ENCODE peak calls at places on chromosomes 5 and 9, in four cellular contexts. Q is astrocyte of the cerebellum, B is hepatocyte, J is BE2C. A is an unnamed sample.

GRCh38 chr5:134451618-134452505 is 40.2 kb upstream of the CDKN2AIPNL start:
- DNase-seq in Q (peak), B (peak), J (peak), A (no peak)

GRCh38 chr5:115831163-115831768 is 10.1 kb downstream of the ATG12 start:
- DNase-seq in Q (no peak), B (peak), J (peak), A (no peak)

GRCh38 chr5:51433052-51433710 is 49.9 kb downstream of the ISL1 start:
- DNase-seq in Q (no peak), B (no peak), J (no peak), A (no peak)

GRCh38 chr5:112914584-112914983 is 7.4 kb downstream of the REEP5 start:
- DNase-seq in Q (no peak), B (peak), J (no peak), A (no peak)

GRCh38 chr9:6226696-6227095 is 11.1 kb downstream of the IL33 start:
- DNase-seq in Q (peak), B (no peak), J (no peak), A (no peak)

GRCh38 chr5:165184183-165184582 is 1678.8 kb downstream of the MAT2B start:
- DNase-seq in Q (no peak), B (no peak), J (no peak), A (no peak)

GRCh38 chr5:124655211-124655880 is 91.1 kb downstream of the ZNF608 start:
- DNase-seq in Q (peak), B (no peak), J (no peak), A (no peak)

GRCh38 chr9:117178596-117179111 is 236.2 kb downstream of the ASTN2 start:
- DNase-seq in Q (peak), B (no peak), J (peak), A (no peak)

GRCh38 chr5:143341807-143342570 is 61.5 kb downstream of the NR3C1 start:
- DNase-seq in Q (no peak), B (no peak), J (no peak), A (no peak)

GRCh38 chr9:75912951-75913350 is 22.5 kb downstream of the PCSK5 start:
- DNase-seq in Q (no peak), B (no peak), J (no peak), A (no peak)

GRCh38 chr9:114803886-114804285 is 2.0 kb downstream of the TNFSF15 start:
- DNase-seq in Q (no peak), B (no peak), J (no peak), A (no peak)

GRCh38 chr5:95861221-95861857 is 38.8 kb upstream of the GLRX start:
- DNase-seq in Q (peak), B (peak), J (no peak), A (no peak)

GRCh38 chr5:123916331-123917121 is 404.5 kb downstream of the CSNK1G3 start:
- DNase-seq in Q (peak), B (peak), J (no peak), A (no peak)

GRCh38 chr9:68980341-68980914 is 33.5 kb downstream of the PRKACG start:
- DNase-seq in Q (no peak), B (no peak), J (no peak), A (no peak)

GRCh38 chr9:121947683-121948300 is 145.3 kb downstream of the TTLL11 start:
- DNase-seq in Q (no peak), B (no peak), J (no peak), A (no peak)

GRCh38 chr9:123643518-123643917 is 286.4 kb downstream of the DENND1A start:
- DNase-seq in Q (no peak), B (no peak), J (no peak), A (no peak)

GRCh38 chr9:133130721-133131244 is 9.7 kb upstream of the RALGDS start:
- DNase-seq in Q (no peak), B (no peak), J (no peak), A (no peak)

GRCh38 chr5:29498860-29499259 is 1694.6 kb upstream of the CDH6 start:
- DNase-seq in Q (no peak), B (no peak), J (no peak), A (no peak)

GRCh38 chr9:20303066-20303465 is 319.2 kb downstream of the MLLT3 start:
- DNase-seq in Q (no peak), B (no peak), J (no peak), A (no peak)

GRCh38 chr9:120447959-120448500 is 131.9 kb downstream of the CDK5RAP2 start:
- DNase-seq in Q (no peak), B (no peak), J (no peak), A (no peak)

GRCh38 chr9:33287087-33287490 is 3.2 kb upstream of the NFX1 start:
- DNase-seq in Q (peak), B (peak), J (peak), A (no peak)

GRCh38 chr5:165576678-165577275 is 2071.4 kb downstream of the MAT2B start:
- DNase-seq in Q (no peak), B (no peak), J (no peak), A (no peak)

GRCh38 chr9:37992924-37993349 is 76.1 kb downstream of the SHB start:
- DNase-seq in Q (no peak), B (no peak), J (no peak), A (no peak)

GRCh38 chr9:121776009-121776738 is 124.7 kb downstream of the DAB2IP start:
- DNase-seq in Q (no peak), B (no peak), J (peak), A (no peak)

GRCh38 chr5:73763300-73764032 is 137.5 kb downstream of the ARHGEF28 start:
- DNase-seq in Q (no peak), B (no peak), J (peak), A (no peak)

GRCh38 chr5:55932700-55933099 is 62.1 kb downstream of the IL6ST start:
- DNase-seq in Q (no peak), B (no peak), J (no peak), A (no peak)

GRCh38 chr5:132253008-132253441 is 4.5 kb upstream of the PDLIM4 start:
- DNase-seq in Q (no peak), B (peak), J (no peak), A (no peak)

GRCh38 chr5:5419291-5420210 is 2.9 kb upstream of the ICE1 start:
- DNase-seq in Q (peak), B (peak), J (peak), A (peak)

GRCh38 chr9:93826209-93826608 is 128.9 kb downstream of the BARX1 start:
- DNase-seq in Q (no peak), B (peak), J (no peak), A (no peak)

GRCh38 chr5:173201636-173202265 is 33.3 kb downstream of the NKX2-5 start:
- DNase-seq in Q (peak), B (no peak), J (no peak), A (no peak)

GRCh38 chr5:173208296-173208695 is 26.7 kb downstream of the NKX2-5 start:
- DNase-seq in Q (no peak), B (no peak), J (no peak), A (no peak)

GRCh38 chr5:173204185-173204979 is 30.6 kb downstream of the NKX2-5 start:
- DNase-seq in Q (peak), B (peak), J (no peak), A (no peak)

GRCh38 chr5:173202266-173202875 is 32.6 kb downstream of the NKX2-5 start:
- DNase-seq in Q (no peak), B (no peak), J (no peak), A (no peak)

GRCh38 chr5:173205921-173206320 is 29.1 kb downstream of the NKX2-5 start:
- DNase-seq in Q (no peak), B (no peak), J (no peak), A (no peak)
- TF ChIP-seq CTCF in Q (no peak), B (no peak), J (no peak), A (no peak)

DNA sequence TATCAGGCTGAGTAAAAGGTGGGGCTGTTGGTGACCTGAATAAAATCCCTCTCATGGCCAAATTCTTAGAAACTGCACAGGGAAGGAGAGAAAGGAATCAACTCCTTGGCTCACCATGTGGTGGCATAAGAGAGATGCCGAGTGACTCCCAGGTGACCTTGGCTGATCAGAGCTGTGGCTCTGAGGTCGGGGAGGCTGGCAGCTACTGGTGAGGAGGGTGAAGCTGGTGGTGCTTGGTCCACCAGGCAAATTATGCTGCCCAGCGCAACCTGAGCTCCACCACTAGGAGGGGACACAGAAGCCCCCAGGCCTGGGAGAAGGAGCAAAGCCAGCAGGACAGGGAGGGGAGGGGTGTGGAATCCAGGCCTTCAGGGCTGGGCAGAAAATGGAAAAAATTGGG is 111.2 kb upstream of the IL12B start:
- DNase-seq in Q (no peak), B (peak), J (peak), A (no peak)
- TF ChIP-seq CTCF in Q (no peak), B (no peak), J (peak), A (peak)

GRCh38 chr5:177370488-177371119 is 12.9 kb downstream of the RGS14 start:
- DNase-seq in Q (peak), B (peak), J (peak), A (peak)
- TF ChIP-seq CTCF in Q (peak), B (peak), J (peak), A (peak)

GRCh38 chr9:119349548-119349947 is 19.7 kb downstream of the BRINP1 start:
- DNase-seq in Q (no peak), B (no peak), J (no peak), A (no peak)
- TF ChIP-seq CTCF in Q (no peak), B (no peak), J (no peak), A (peak)

A was measured in mesothelial cell of epicardium.